ENCODE peak calls at places on chromosomes 3 and 15, in four cellular contexts. A is esophagus squamous epithelium, L is lung, X is right atrium auricular region. W is an unnamed sample. For H3K4me1, the result is how much of the 10 kb centered on the place peaks cover.

GRCh38 chr3:167188592-167188991 is 191.5 kb downstream of the ZBBX start:
- DNase-seq in A (no peak), L (no peak), X (no peak), W (no peak)

GRCh38 chr3:33855884-33856546 is 57.6 kb downstream of the PDCD6IP start:
- DNase-seq in A (no peak), L (no peak), X (no peak), W (no peak)

GRCh38 chr3:33392703-33393125 is 47.5 kb downstream of the UBP1 start:
- DNase-seq in A (no peak), L (no peak), X (no peak), W (peak)

GRCh38 chr3:127012091-127012490 is 29.2 kb downstream of the PLXNA1 start:
- DNase-seq in A (no peak), L (no peak), X (no peak), W (no peak)

GRCh38 chr3:94420941-94421340 is 358.1 kb downstream of the NSUN3 start:
- DNase-seq in A (no peak), L (no peak), X (no peak), W (no peak)

GRCh38 chr15:58309993-58310928 is 121.5 kb upstream of the LIPC start:
- DNase-seq in A (no peak), L (no peak), X (peak), W (no peak)

GRCh38 chr3:39911465-39912309 is 102.3 kb downstream of the MYRIP start:
- DNase-seq in A (no peak), L (no peak), X (no peak), W (no peak)

GRCh38 chr3:128297401-128298138 is 144.3 kb downstream of the EEFSEC start:
- DNase-seq in A (no peak), L (no peak), X (peak), W (no peak)

GRCh38 chr3:65927576-65927975 is 111.1 kb downstream of the MAGI1 start:
- DNase-seq in A (no peak), L (no peak), X (no peak), W (no peak)

GRCh38 chr3:71153753-71154152 is 429.8 kb downstream of the FOXP1 start:
- DNase-seq in A (no peak), L (no peak), X (no peak), W (no peak)

GRCh38 chr3:71152039-71152891 is 431.3 kb downstream of the FOXP1 start:
- DNase-seq in A (no peak), L (no peak), X (no peak), W (no peak)

GRCh38 chr3:71152892-71153265 is 430.6 kb downstream of the FOXP1 start:
- DNase-seq in A (no peak), L (no peak), X (no peak), W (no peak)

GRCh38 chr3:71156062-71156665 is 427.4 kb downstream of the FOXP1 start:
- DNase-seq in A (no peak), L (no peak), X (no peak), W (no peak)

DNA sequence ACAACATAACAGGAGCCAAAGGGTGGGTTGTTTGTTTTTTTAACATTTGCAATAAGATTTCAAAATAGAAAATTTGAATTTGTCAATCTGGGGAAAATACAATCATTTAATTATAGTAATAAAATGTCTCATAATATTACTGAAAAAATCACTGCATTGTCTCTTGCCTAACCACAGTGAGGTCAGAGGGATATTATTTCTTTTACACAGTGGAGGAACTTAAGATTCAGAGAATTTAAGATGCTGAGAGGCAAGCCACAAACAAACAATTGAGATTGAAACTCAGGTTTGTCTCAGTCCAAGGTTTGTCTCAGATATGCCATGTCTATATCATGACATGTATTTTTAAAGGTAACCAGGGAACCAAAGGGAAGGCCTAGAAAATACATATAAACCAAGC is 428.7 kb downstream of the FOXP1 start:
- DNase-seq in A (no peak), L (no peak), X (no peak), W (no peak)
- TF ChIP-seq CTCF in A (no peak), L (no peak), X (no peak), W (no peak)

GRCh38 chr15:90930861-90931629 is 1.3 kb downstream of the HDDC3 start:
- DNase-seq in A (no peak), L (no peak), X (no peak), W (no peak)
- H3K27ac ChIP-seq in A (peak), L (peak), X (peak), W (peak)

GRCh38 chr15:75032391-75032790 is 9.0 kb downstream of the PPCDC start:
- DNase-seq in A (no peak), L (no peak), X (no peak), W (no peak)
- H3K4me1 ChIP-seq in A (under half), L (under half), X (under half), W (under half)

GRCh38 chr3:134449951-134450350 is 35.8 kb downstream of the ANAPC13 start:
- DNase-seq in A (no peak), L (no peak), X (no peak), W (no peak)

GRCh38 chr3:134446800-134447199 is 39.0 kb downstream of the ANAPC13 start:
- DNase-seq in A (no peak), L (no peak), X (no peak), W (no peak)

GRCh38 chr3:134448664-134449063 is 37.1 kb downstream of the ANAPC13 start:
- DNase-seq in A (no peak), L (no peak), X (no peak), W (no peak)

GRCh38 chr3:134447371-134447770 is 38.4 kb downstream of the ANAPC13 start:
- DNase-seq in A (no peak), L (no peak), X (no peak), W (no peak)

DNA sequence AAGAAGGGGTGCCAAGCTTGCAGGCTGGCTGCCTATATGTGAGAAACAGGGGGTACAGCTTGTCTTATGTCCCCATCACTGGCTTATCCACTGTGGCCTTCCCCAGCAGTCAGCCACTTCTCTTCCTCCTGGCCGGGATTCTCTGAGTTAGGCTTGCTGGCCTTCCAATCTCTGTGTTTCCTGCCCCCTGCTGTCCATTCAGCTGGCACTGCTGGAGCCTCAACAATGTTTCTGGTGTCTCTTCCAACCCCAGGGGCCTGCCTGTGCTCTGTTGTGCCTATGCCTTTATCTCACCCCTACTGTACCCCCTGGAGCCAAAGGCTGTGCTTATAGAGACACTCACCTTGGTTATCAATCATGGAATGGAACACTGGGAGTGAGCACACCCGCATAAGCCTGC is 36.5 kb downstream of the ANAPC13 start:
- DNase-seq in A (no peak), L (no peak), X (no peak), W (no peak)
- TF ChIP-seq CTCF in A (peak), L (no peak), X (no peak), W (no peak)

GRCh38 chr15:41263891-41264351 is 32.9 kb downstream of the CHP1 start:
- DNase-seq in A (no peak), L (no peak), X (no peak), W (no peak)
- H3K27ac ChIP-seq in A (no peak), L (no peak), X (no peak), W (no peak)

DNA sequence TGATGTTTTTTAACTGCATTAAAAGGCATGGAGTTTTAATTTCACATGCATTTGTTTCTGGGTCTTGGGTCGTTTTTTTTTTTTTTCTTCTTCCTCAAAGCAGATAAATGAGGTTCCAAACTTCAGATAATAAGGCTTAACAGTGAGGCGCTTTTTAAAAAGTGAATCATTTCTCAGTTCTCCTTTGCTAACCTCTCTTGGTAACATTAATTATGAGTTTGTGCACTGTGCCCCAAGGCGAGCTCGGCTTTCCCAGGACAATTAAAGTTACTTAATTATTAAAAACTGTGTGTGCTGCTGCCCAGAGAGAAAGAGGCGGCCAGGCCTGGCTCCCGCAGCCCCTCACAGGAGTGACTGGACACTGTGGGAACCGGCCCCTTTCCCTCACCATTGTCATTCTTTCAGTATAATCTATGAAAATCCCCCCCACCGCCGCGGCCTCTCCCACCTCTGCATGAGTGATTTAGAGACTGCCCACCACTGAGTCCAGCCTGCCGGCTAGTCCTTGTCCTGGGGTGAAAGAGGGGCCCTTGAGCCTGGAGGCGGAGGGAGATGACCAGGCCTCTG is 43.1 kb upstream of the HES1 start:
- DNase-seq in A (no peak), L (no peak), X (no peak), W (no peak)
- H3K4me1 ChIP-seq in A (under half), L (under half), X (under half), W (under half)

DNA sequence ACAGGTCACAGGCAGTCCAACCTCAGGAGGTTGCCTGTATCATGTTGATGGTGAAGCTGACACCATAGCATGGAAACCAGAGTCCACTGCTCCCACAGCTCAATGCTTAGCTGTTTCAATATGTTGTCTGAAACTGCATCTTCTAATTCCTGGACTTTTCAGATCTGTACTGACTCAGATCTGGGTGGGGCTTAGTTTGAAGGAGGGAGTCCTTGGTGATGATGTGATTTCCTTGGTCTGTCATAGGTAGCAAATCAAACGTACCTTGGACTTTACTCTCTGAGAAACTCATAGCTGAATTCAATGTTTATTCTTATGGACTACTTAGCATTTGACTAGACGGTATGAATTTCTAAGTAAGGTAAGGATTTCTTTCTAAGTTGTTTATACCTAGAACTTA is at the start of gene HHLA2:
- DNase-seq in A (no peak), L (no peak), X (no peak), W (no peak)
- TF ChIP-seq CTCF in A (no peak), L (no peak), X (no peak), W (no peak)

DNA sequence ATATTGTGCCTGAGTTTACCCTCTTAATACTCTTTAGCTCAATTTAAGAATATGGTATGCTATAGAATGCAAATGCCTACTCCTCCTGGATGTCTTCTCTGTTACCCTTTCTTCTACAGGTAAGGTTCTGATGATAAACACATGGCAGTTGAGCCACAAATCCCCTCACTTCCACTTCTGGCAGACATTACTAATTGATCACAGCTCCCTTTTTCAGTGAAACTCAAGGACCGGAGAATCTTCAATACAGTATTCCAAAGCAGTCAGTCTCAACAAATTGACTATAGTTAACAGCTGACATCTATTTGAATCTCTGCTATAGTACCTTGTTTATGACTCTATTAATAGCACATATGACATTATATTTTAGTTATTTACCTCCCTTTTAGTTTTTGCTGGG is 232.1 kb upstream of the ADAMTS9 start:
- DNase-seq in A (no peak), L (no peak), X (no peak), W (no peak)
- H3K27ac ChIP-seq in A (no peak), L (no peak), X (no peak), W (no peak)

DNA sequence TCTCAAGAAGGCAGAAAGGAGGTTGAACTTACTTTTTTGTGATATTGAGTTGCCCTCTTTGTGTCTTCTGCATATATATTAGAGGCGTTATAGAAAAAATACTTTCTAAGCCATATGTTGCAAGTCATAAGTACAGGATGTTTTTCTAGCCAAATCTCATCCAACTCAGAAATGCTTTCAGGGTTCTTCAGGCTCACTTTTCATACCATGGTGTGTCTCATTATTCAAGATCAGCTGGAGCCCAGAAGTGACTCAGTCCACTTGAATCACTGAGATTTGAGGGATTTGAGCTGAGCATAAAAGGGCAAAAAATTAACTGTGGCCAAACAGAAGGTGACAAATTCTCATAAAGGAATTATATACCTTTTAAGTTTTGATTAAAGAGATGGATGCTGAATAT is 157.3 kb downstream of the WNT5A start:
- DNase-seq in A (no peak), L (no peak), X (no peak), W (no peak)
- H3K4me1 ChIP-seq in A (under half), L (under half), X (under half), W (under half)

GRCh38 chr3:113552851-113553250 is 20.5 kb downstream of the SIDT1 start:
- DNase-seq in A (no peak), L (no peak), X (no peak), W (no peak)
- TF ChIP-seq CTCF in A (no peak), L (no peak), X (no peak), W (no peak)